ENCODE peak calls at places on chromosomes 2 and 18, in ten cellular contexts. T is MV-4-11; Y is occipital lobe; W is tibial artery; F is CD4-positive, alpha-beta T cell; V is AG09319; H is COLO829; O is RPMI8226; N is Right ventricle myocardium superior; B is HFF-Myc. J is an unnamed sample.

GRCh38 chr18:30622104-30622503 is 420.4 kb downstream of the DSC3 start:
- DNase-seq in H (no peak), V (no peak), B (no peak), F (no peak), T (no peak), W (no peak), O (no peak), Y (no peak), N (no peak), J (no peak)

GRCh38 chr2:46695283-46695682 is 215.9 kb downstream of the TMEM247 start:
- DNase-seq in W (peak; percentile 46), Y (peak; percentile 4), T (peak; percentile 65), V (no peak), H (no peak), N (no peak), O (no peak), F (no peak), B (no peak), J (no peak)

GRCh38 chr18:63320690-63321265 is 1.2 kb upstream of the BCL2 start:
- DNase-seq in Y (no peak), N (peak; percentile 57), V (no peak), T (peak; percentile 45), B (no peak), H (no peak), W (peak; percentile 43), F (peak; percentile 26), O (peak; percentile 60), J (no peak)

GRCh38 chr2:197952540-197953202 is 148.3 kb downstream of the PLCL1 start:
- DNase-seq in N (no peak), Y (no peak), O (no peak), B (no peak), H (no peak), V (no peak), T (peak; percentile 43), W (no peak), F (no peak), J (no peak)

GRCh38 chr2:235116885-235117492 is 165.2 kb downstream of the SH3BP4 start:
- DNase-seq in H (peak; percentile 31), B (no peak), V (no peak), F (no peak), O (peak; percentile 19), T (peak; percentile 7), W (no peak), Y (no peak), N (no peak), J (peak; percentile 12)

GRCh38 chr2:166831930-166832329 is 56.4 kb upstream of the XIRP2 start:
- DNase-seq in O (no peak), V (no peak), F (no peak), H (peak; percentile 48), T (peak; percentile 7), N (no peak), Y (no peak), B (no peak), W (no peak), J (no peak)

GRCh38 chr2:17226941-17227340 is 291.3 kb downstream of the RAD51AP2 start:
- DNase-seq in F (no peak), B (no peak), Y (no peak), O (no peak), V (no peak), N (no peak), W (no peak), H (no peak), T (no peak), J (no peak)

GRCh38 chr2:202035089-202035940 is 1.7 kb downstream of the FZD7 start:
- DNase-seq in V (peak; percentile 77), Y (no peak), T (no peak), F (no peak), W (peak; percentile 71), H (no peak), B (no peak), N (peak; percentile 82), O (no peak), J (peak; percentile 67)

GRCh38 chr2:219783551-219783950 is 156.1 kb downstream of the SLC4A3 start:
- DNase-seq in O (no peak), Y (no peak), N (no peak), V (no peak), T (no peak), B (peak; percentile 47), W (no peak), F (no peak), H (no peak), J (peak; percentile 39)

GRCh38 chr2:23824777-23825212 is 102.1 kb downstream of the ATAD2B start:
- DNase-seq in B (peak; percentile 39), O (peak; percentile 65), H (peak; percentile 48), Y (no peak), T (peak; percentile 31), N (no peak), F (no peak), W (no peak), V (no peak), J (peak; percentile 29)

GRCh38 chr2:179273461-179273962 is 8.9 kb upstream of the SESTD1 start:
- DNase-seq in N (no peak), W (no peak), H (peak; percentile 76), T (no peak), B (no peak), F (no peak), Y (no peak), V (no peak), O (no peak), J (no peak)

GRCh38 chr2:20225294-20226151 is 593 bp upstream of the SDC1 start:
- DNase-seq in N (peak; percentile 60), O (peak; percentile 94), H (no peak), W (peak; percentile 21), B (no peak), T (no peak), Y (peak; percentile 38), V (no peak), F (no peak), J (no peak)

GRCh38 chr2:47528874-47529273 is 125.9 kb downstream of the MSH2 start:
- DNase-seq in N (no peak), O (no peak), T (no peak), W (no peak), V (no peak), F (no peak), H (no peak), Y (no peak), B (no peak), J (no peak)

GRCh38 chr2:217838409-217838831 is 164.4 kb downstream of the TNS1 start:
- DNase-seq in Y (peak; percentile 63), V (no peak), B (no peak), H (no peak), W (no peak), O (no peak), T (no peak), F (no peak), N (peak; percentile 68), J (no peak)

GRCh38 chr2:239018291-239019192 is 170.7 kb downstream of the TWIST2 start:
- DNase-seq in H (no peak), F (no peak), O (no peak), W (peak; percentile 7), Y (no peak), N (no peak), T (no peak), B (no peak), V (no peak), J (no peak)

GRCh38 chr2:103823847-103824246 is 1030.1 kb upstream of the POU3F3 start:
- DNase-seq in Y (no peak), T (no peak), V (no peak), F (no peak), B (no peak), H (no peak), W (no peak), O (no peak), N (no peak), J (no peak)

GRCh38 chr2:168137510-168138180 is 109.8 kb downstream of the STK39 start:
- DNase-seq in V (no peak), F (no peak), O (no peak), T (no peak), W (no peak), B (no peak), H (no peak), Y (no peak), N (no peak), J (no peak)

J was measured in fibroblast of the conjunctiva.